ENCODE peak calls at places on chromosome 15, in eight cellular contexts. One of them, this sample, is unnamed. For H3K9me3, the result is how much of the 10 kb centered on the place peaks cover.

GRCh38 chr15:39591896-39592315 is 11.0 kb downstream of the THBS1 start:
- DNase-seq in CD4-positive, CD25-positive, alpha-beta regulatory T cell: no peak
- DNase-seq in WERI-Rb-1: no peak
- DNase-seq in transverse colon: no peak
- DNase-seq in heart left ventricle: no peak
- DNase-seq in MG63: no peak
- DNase-seq in ascending aorta: no peak
- DNase-seq in aorta: no peak
- DNase-seq in this sample: no peak

GRCh38 chr15:38130200-38130567 is 122.5 kb upstream of the SPRED1 start:
- DNase-seq in MG63: no peak
- DNase-seq in CD4-positive, CD25-positive, alpha-beta regulatory T cell: no peak
- DNase-seq in heart left ventricle: no peak
- DNase-seq in transverse colon: no peak
- DNase-seq in ascending aorta: no peak
- DNase-seq in aorta: no peak
- DNase-seq in WERI-Rb-1: no peak
- DNase-seq in this sample: no peak

GRCh38 chr15:41820791-41821423 is 7.0 kb upstream of the JMJD7 start:
- DNase-seq in WERI-Rb-1: no peak
- DNase-seq in transverse colon: no peak
- DNase-seq in ascending aorta: no peak
- DNase-seq in MG63: no peak
- DNase-seq in heart left ventricle: no peak
- DNase-seq in aorta: no peak
- DNase-seq in CD4-positive, CD25-positive, alpha-beta regulatory T cell: no peak
- DNase-seq in this sample: no peak

GRCh38 chr15:78778422-78778821 is 32.8 kb downstream of the ADAMTS7 start:
- DNase-seq in MG63: no peak
- DNase-seq in CD4-positive, CD25-positive, alpha-beta regulatory T cell: no peak
- DNase-seq in aorta: no peak
- DNase-seq in WERI-Rb-1: no peak
- DNase-seq in transverse colon: no peak
- DNase-seq in ascending aorta: no peak
- DNase-seq in heart left ventricle: no peak
- DNase-seq in this sample: no peak

GRCh38 chr15:38168472-38169057 is 84.1 kb upstream of the SPRED1 start:
- DNase-seq in transverse colon: no peak
- DNase-seq in CD4-positive, CD25-positive, alpha-beta regulatory T cell: no peak
- DNase-seq in aorta: no peak
- DNase-seq in WERI-Rb-1: no peak
- DNase-seq in heart left ventricle: no peak
- DNase-seq in ascending aorta: no peak
- DNase-seq in MG63: no peak
- DNase-seq in this sample: no peak

GRCh38 chr15:70974004-70974832 is 81.6 kb downstream of the LRRC49 start:
- DNase-seq in ascending aorta: no peak
- DNase-seq in aorta: no peak
- DNase-seq in WERI-Rb-1: no peak
- DNase-seq in CD4-positive, CD25-positive, alpha-beta regulatory T cell: peak
- DNase-seq in MG63: no peak
- DNase-seq in heart left ventricle: no peak
- DNase-seq in transverse colon: no peak
- DNase-seq in this sample: no peak

GRCh38 chr15:71529353-71529752 is 281.0 kb upstream of the NR2E3 start:
- DNase-seq in heart left ventricle: no peak
- DNase-seq in ascending aorta: no peak
- DNase-seq in aorta: no peak
- DNase-seq in WERI-Rb-1: no peak
- DNase-seq in CD4-positive, CD25-positive, alpha-beta regulatory T cell: no peak
- DNase-seq in transverse colon: no peak
- DNase-seq in MG63: no peak
- DNase-seq in this sample: no peak

GRCh38 chr15:44096596-44096995 is 98.5 kb downstream of the FRMD5 start:
- DNase-seq in heart left ventricle: no peak
- DNase-seq in aorta: no peak
- DNase-seq in transverse colon: no peak
- DNase-seq in ascending aorta: no peak
- DNase-seq in MG63: no peak
- DNase-seq in WERI-Rb-1: no peak
- DNase-seq in CD4-positive, CD25-positive, alpha-beta regulatory T cell: no peak
- DNase-seq in this sample: no peak

GRCh38 chr15:57118013-57118799 is 199.8 kb downstream of the TCF12 start:
- DNase-seq in CD4-positive, CD25-positive, alpha-beta regulatory T cell: peak
- DNase-seq in aorta: no peak
- DNase-seq in heart left ventricle: no peak
- DNase-seq in WERI-Rb-1: no peak
- DNase-seq in MG63: no peak
- DNase-seq in transverse colon: no peak
- DNase-seq in ascending aorta: no peak
- DNase-seq in this sample: no peak

GRCh38 chr15:68552344-68552743 is 26.4 kb upstream of the CORO2B start:
- DNase-seq in MG63: no peak
- DNase-seq in CD4-positive, CD25-positive, alpha-beta regulatory T cell: no peak
- DNase-seq in WERI-Rb-1: no peak
- DNase-seq in transverse colon: no peak
- DNase-seq in heart left ventricle: no peak
- DNase-seq in ascending aorta: no peak
- DNase-seq in aorta: no peak
- DNase-seq in this sample: no peak

GRCh38 chr15:52797625-52798501 is 7.7 kb upstream of the ONECUT1 start:
- DNase-seq in MG63: no peak
- DNase-seq in aorta: no peak
- DNase-seq in ascending aorta: no peak
- DNase-seq in WERI-Rb-1: no peak
- DNase-seq in transverse colon: no peak
- DNase-seq in CD4-positive, CD25-positive, alpha-beta regulatory T cell: no peak
- DNase-seq in heart left ventricle: no peak
- DNase-seq in this sample: no peak

GRCh38 chr15:101242999-101243336 is 8.9 kb downstream of the CHSY1 start:
- DNase-seq in MG63: no peak
- DNase-seq in heart left ventricle: no peak
- DNase-seq in aorta: no peak
- DNase-seq in CD4-positive, CD25-positive, alpha-beta regulatory T cell: no peak
- DNase-seq in WERI-Rb-1: no peak
- DNase-seq in ascending aorta: no peak
- DNase-seq in transverse colon: no peak
- DNase-seq in this sample: no peak

GRCh38 chr15:83960192-83960829 is 275.3 kb upstream of the GOLGA6L4 start:
- DNase-seq in ascending aorta: no peak
- DNase-seq in WERI-Rb-1: no peak
- DNase-seq in MG63: no peak
- DNase-seq in heart left ventricle: no peak
- DNase-seq in aorta: no peak
- DNase-seq in CD4-positive, CD25-positive, alpha-beta regulatory T cell: no peak
- DNase-seq in transverse colon: no peak
- DNase-seq in this sample: no peak

GRCh38 chr15:61888074-61888780 is 172.0 kb downstream of the VPS13C start:
- DNase-seq in ascending aorta: no peak
- DNase-seq in MG63: no peak
- DNase-seq in transverse colon: no peak
- DNase-seq in WERI-Rb-1: no peak
- DNase-seq in aorta: no peak
- DNase-seq in heart left ventricle: no peak
- DNase-seq in CD4-positive, CD25-positive, alpha-beta regulatory T cell: no peak
- DNase-seq in this sample: no peak

GRCh38 chr15:51366911-51367310 is 25.5 kb downstream of the GLDN start:
- DNase-seq in heart left ventricle: peak
- DNase-seq in transverse colon: peak
- DNase-seq in CD4-positive, CD25-positive, alpha-beta regulatory T cell: no peak
- DNase-seq in ascending aorta: no peak
- DNase-seq in MG63: peak
- DNase-seq in aorta: no peak
- DNase-seq in WERI-Rb-1: peak
- DNase-seq in this sample: no peak

GRCh38 chr15:64951777-64952418 is 37.8 kb downstream of the SPG21 start:
- DNase-seq in MG63: no peak
- DNase-seq in ascending aorta: no peak
- DNase-seq in WERI-Rb-1: no peak
- DNase-seq in transverse colon: no peak
- DNase-seq in aorta: no peak
- DNase-seq in heart left ventricle: no peak
- DNase-seq in CD4-positive, CD25-positive, alpha-beta regulatory T cell: no peak
- DNase-seq in this sample: no peak

GRCh38 chr15:42707068-42707467 is 29.9 kb downstream of the CDAN1 start:
- DNase-seq in ascending aorta: no peak
- DNase-seq in transverse colon: no peak
- DNase-seq in MG63: no peak
- DNase-seq in heart left ventricle: no peak
- DNase-seq in aorta: no peak
- DNase-seq in WERI-Rb-1: no peak
- DNase-seq in CD4-positive, CD25-positive, alpha-beta regulatory T cell: no peak
- DNase-seq in this sample: no peak

DNA sequence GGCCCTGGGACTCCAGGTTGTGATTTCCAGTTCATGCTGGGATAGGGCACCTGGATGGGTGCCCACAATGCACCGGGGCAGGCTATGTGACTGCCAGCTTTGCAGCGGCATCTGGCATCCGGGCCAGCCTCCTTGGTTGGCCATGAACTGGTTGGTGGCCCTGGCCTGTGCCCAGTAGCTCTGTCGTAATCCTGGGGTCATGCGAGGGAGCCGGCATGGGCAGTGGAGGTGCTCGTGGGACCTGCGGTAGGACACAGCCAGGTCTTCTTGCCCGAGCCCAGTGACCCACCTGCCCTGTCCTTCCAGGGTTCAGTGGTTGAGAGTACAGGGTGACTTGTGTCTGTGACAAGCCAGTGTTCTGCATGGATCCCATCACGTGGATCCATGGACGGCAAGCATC is 237.9 kb downstream of the SNRPN start:
- DNase-seq in transverse colon: no peak
- DNase-seq in MG63: no peak
- DNase-seq in WERI-Rb-1: no peak
- DNase-seq in ascending aorta: no peak
- DNase-seq in aorta: no peak
- DNase-seq in CD4-positive, CD25-positive, alpha-beta regulatory T cell: no peak
- DNase-seq in heart left ventricle: no peak
- DNase-seq in this sample: no peak
- H3K9me3 ChIP-seq in transverse colon: under half
- H3K9me3 ChIP-seq in MG63: under half
- H3K9me3 ChIP-seq in WERI-Rb-1: under half
- H3K9me3 ChIP-seq in ascending aorta: under half
- H3K9me3 ChIP-seq in aorta: under half
- H3K9me3 ChIP-seq in CD4-positive, CD25-positive, alpha-beta regulatory T cell: under half
- H3K9me3 ChIP-seq in heart left ventricle: under half
- H3K9me3 ChIP-seq in this sample: under half

GRCh38 chr15:66078196-66078928 is 175.2 kb downstream of the MEGF11 start:
- DNase-seq in transverse colon: no peak
- DNase-seq in WERI-Rb-1: no peak
- DNase-seq in CD4-positive, CD25-positive, alpha-beta regulatory T cell: no peak
- DNase-seq in ascending aorta: no peak
- DNase-seq in MG63: no peak
- DNase-seq in heart left ventricle: no peak
- DNase-seq in aorta: no peak
- DNase-seq in this sample: no peak

GRCh38 chr15:66076591-66077319 is 176.8 kb downstream of the MEGF11 start:
- DNase-seq in MG63: no peak
- DNase-seq in ascending aorta: no peak
- DNase-seq in heart left ventricle: no peak
- DNase-seq in CD4-positive, CD25-positive, alpha-beta regulatory T cell: no peak
- DNase-seq in WERI-Rb-1: peak
- DNase-seq in transverse colon: no peak
- DNase-seq in aorta: no peak
- DNase-seq in this sample: no peak

GRCh38 chr15:66077320-66077663 is 176.3 kb downstream of the MEGF11 start:
- DNase-seq in WERI-Rb-1: no peak
- DNase-seq in CD4-positive, CD25-positive, alpha-beta regulatory T cell: no peak
- DNase-seq in heart left ventricle: no peak
- DNase-seq in MG63: no peak
- DNase-seq in ascending aorta: no peak
- DNase-seq in transverse colon: no peak
- DNase-seq in aorta: no peak
- DNase-seq in this sample: no peak

GRCh38 chr15:66080791-66081475 is 172.6 kb downstream of the MEGF11 start:
- DNase-seq in ascending aorta: no peak
- DNase-seq in heart left ventricle: no peak
- DNase-seq in transverse colon: peak
- DNase-seq in MG63: peak
- DNase-seq in CD4-positive, CD25-positive, alpha-beta regulatory T cell: no peak
- DNase-seq in WERI-Rb-1: peak
- DNase-seq in aorta: no peak
- DNase-seq in this sample: no peak

DNA sequence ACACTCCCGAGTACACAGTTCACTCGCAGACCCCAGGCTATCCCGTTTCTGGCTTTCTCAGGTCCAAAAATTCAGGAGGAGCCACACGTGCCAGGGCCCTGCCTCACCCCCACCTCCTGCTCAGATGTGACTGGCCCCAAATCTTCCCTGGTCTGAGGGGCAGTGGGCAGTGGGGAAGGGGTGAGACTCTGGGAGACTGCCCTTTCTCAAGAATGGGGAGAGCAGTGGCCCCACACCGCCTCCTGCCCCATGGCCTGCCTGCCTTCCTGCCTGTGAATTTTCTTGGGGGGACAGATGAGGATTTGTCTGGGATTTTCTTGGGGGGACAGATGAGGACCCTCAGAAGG is 174.6 kb downstream of the MEGF11 start:
- DNase-seq in ascending aorta: no peak
- DNase-seq in CD4-positive, CD25-positive, alpha-beta regulatory T cell: no peak
- DNase-seq in WERI-Rb-1: no peak
- DNase-seq in MG63: no peak
- DNase-seq in transverse colon: no peak
- DNase-seq in aorta: no peak
- DNase-seq in heart left ventricle: no peak
- DNase-seq in this sample: no peak
- H3K9me3 ChIP-seq in ascending aorta: under half
- H3K9me3 ChIP-seq in CD4-positive, CD25-positive, alpha-beta regulatory T cell: under half
- H3K9me3 ChIP-seq in WERI-Rb-1: under half
- H3K9me3 ChIP-seq in MG63: under half
- H3K9me3 ChIP-seq in transverse colon: under half
- H3K9me3 ChIP-seq in aorta: under half
- H3K9me3 ChIP-seq in heart left ventricle: under half
- H3K9me3 ChIP-seq in this sample: under half

DNA sequence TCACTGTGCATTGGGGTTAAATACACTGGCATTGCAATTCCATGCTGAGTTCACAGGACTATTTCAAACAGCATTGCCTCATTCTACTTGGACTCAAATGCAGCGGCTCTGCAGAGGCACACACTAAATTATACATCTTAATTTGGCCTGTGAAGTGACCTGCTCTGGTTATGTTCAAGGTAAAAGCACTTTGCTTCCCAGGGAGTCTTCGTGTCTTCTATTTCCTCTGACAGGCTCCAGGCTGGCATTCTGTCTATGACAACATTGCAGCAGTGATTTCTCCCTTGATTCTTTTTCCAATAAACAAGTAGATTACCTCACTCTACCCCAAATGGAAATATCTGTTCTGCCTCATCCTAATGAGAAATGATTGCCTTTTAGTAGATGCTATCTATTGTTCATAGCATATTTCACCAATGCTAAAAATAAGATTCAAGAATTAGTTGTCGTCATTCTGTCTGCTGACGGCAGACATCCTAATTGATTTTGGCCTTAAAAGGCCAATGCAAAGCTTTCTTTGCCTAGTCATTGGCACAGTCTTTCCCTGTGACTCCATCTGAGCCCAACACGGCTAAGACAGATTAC is 33.8 kb downstream of the FMN1 start:
- DNase-seq in aorta: no peak
- DNase-seq in MG63: no peak
- DNase-seq in CD4-positive, CD25-positive, alpha-beta regulatory T cell: no peak
- DNase-seq in WERI-Rb-1: no peak
- DNase-seq in ascending aorta: no peak
- DNase-seq in heart left ventricle: no peak
- DNase-seq in transverse colon: no peak
- DNase-seq in this sample: no peak
- H3K9me3 ChIP-seq in aorta: under half
- H3K9me3 ChIP-seq in MG63: under half
- H3K9me3 ChIP-seq in CD4-positive, CD25-positive, alpha-beta regulatory T cell: under half
- H3K9me3 ChIP-seq in WERI-Rb-1: under half
- H3K9me3 ChIP-seq in ascending aorta: under half
- H3K9me3 ChIP-seq in heart left ventricle: under half
- H3K9me3 ChIP-seq in transverse colon: under half
- H3K9me3 ChIP-seq in this sample: under half

GRCh38 chr15:22240951-22241350 is 160.6 kb downstream of the OR4M2 start:
- DNase-seq in CD4-positive, CD25-positive, alpha-beta regulatory T cell: no peak
- DNase-seq in WERI-Rb-1: no peak
- DNase-seq in aorta: peak
- DNase-seq in MG63: no peak
- DNase-seq in transverse colon: no peak
- DNase-seq in ascending aorta: no peak
- DNase-seq in heart left ventricle: no peak
- DNase-seq in this sample: no peak
- H3K9me3 ChIP-seq in CD4-positive, CD25-positive, alpha-beta regulatory T cell: under half
- H3K9me3 ChIP-seq in WERI-Rb-1: under half
- H3K9me3 ChIP-seq in aorta: under half
- H3K9me3 ChIP-seq in MG63: under half
- H3K9me3 ChIP-seq in transverse colon: under half
- H3K9me3 ChIP-seq in ascending aorta: under half
- H3K9me3 ChIP-seq in heart left ventricle: under half
- H3K9me3 ChIP-seq in this sample: under half

This sample was measured in T-helper 17 cell.